ENCODE peak calls at places on chromosomes 12 and 14, in four cellular contexts. C is HL-60, F is GM12878, G is K562. E is an unnamed sample.

GRCh38 chr12:87439990-87440827 is 589.0 kb downstream of the C12orf50 start:
- DNase-seq in G (no peak), C (no peak), F (no peak), E (no peak)

GRCh38 chr14:90319173-90319572 is 12.6 kb downstream of the NRDE2 start:
- DNase-seq in G (no peak), F (no peak), C (no peak), E (no peak)

GRCh38 chr12:78403681-78404080 is 460.9 kb upstream of the SYT1 start:
- DNase-seq in G (no peak), F (no peak), C (no peak), E (no peak)

GRCh38 chr12:124298685-124299410 is 4.0 kb downstream of the RFLNA start:
- DNase-seq in G (no peak), F (no peak), C (no peak), E (no peak)

GRCh38 chr12:116466536-116466935 is 92.6 kb upstream of the MAP1LC3B2 start:
- DNase-seq in C (peak; percentile 15), F (no peak), G (no peak), E (no peak)

GRCh38 chr12:107491856-107492255 is 193.7 kb upstream of the PWP1 start:
- DNase-seq in G (no peak), C (no peak), F (no peak), E (no peak)

GRCh38 chr12:2589381-2589780 is 205.4 kb upstream of the FKBP4 start:
- DNase-seq in C (no peak), G (no peak), F (no peak), E (no peak)

GRCh38 chr12:32824596-32824995 is 68.9 kb upstream of the YARS2 start:
- DNase-seq in F (no peak), C (no peak), G (no peak), E (no peak)

GRCh38 chr12:68106160-68106559 is 53.4 kb downstream of the IFNG start:
- DNase-seq in C (no peak), F (no peak), G (no peak), E (no peak)

GRCh38 chr14:47300801-47301200 is 374.6 kb downstream of the MDGA2 start:
- DNase-seq in C (no peak), G (no peak), F (no peak), E (no peak)

DNA sequence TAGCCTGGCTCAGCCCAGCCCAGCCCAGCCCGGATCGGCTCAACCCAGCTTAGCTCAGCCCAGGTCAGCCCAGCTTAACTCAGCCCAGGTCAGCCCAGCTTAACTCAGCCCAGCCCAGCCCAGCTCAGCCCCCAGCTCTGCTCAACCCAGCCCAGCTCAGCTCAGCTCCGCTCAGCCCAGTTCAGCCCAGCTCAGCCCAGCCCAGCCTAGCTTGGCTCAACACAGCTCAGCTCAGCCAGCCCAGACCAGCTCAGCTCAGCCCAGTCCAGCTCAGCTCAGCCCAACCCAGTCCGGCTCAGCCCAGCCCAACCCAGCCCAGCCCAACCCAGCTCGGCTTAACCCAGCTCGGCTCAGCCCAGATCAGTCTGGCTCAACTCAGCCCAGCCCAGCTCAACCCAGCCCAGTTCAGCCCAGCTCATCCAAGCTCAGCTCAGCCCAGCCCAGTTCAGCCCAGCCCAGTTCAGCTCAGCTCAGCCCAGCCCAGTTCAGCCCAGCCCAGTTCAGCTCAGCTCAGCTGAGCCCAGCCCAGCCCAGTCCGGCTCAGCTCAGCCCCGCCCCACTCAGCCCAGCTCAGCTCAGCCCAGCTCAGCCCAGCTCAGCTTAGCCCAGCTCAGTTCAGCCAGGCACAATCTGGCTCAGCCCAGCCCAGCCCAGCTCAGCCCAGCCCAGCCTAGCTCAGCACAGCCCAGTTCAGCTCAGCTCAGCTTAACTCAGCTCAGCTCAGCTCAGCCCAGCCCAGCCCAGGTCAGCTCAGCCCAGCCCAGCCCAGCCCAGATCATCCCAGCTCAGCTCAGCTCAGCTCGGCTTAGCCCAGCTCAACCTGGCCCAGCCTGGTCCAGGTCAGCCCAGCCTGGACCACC is 331.7 kb downstream of the TMEM121 start:
- DNase-seq in C (no peak), F (no peak), G (no peak), E (peak; percentile 5)
- TF ChIP-seq SPI1 in C (no peak), F (no peak), G (no peak), E (no peak)

GRCh38 chr14:95046711-95047681 is 110.3 kb downstream of the DICER1 start:
- DNase-seq in F (no peak), C (no peak), G (no peak), E (no peak)
- TF ChIP-seq POLR2AphosphoS5 in F (no peak), C (no peak), G (no peak), E (no peak)

DNA sequence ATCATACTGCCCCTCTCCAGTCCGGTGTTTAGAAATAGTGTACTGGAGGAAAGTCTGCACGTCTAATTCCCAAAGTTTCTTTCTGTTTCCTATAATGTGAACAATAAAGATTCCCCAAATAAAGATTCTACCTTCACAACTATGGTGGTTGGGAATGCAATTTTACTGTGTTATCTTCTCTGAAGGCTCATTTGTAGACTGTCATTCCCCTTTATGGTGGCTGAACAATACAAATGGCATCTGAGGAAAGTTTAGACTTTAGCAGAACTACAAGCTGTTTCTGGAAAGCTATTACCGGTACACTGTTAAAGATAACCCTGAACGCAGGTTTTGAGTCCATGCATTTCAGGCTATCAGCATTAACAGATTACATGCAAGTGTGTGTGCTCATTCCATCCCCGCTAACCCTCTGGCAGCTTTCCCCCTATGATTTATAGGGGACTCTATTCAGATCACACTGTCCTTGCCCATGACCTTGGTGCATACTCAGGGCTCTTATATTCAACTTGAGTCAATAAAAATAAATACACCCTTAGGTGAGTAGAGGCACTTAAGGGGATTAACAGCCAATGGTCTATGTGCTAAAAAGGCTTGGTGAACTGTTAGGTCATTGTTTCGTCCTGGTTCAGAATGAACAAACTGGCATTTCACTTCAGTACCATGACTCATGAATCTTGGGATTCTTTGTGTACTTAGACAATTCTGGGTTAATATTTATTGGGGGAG is 60.7 kb upstream of the PYGL start:
- DNase-seq in F (no peak), G (no peak), C (no peak), E (no peak)
- TF ChIP-seq SPI1 in F (no peak), G (no peak), C (no peak), E (no peak)

DNA sequence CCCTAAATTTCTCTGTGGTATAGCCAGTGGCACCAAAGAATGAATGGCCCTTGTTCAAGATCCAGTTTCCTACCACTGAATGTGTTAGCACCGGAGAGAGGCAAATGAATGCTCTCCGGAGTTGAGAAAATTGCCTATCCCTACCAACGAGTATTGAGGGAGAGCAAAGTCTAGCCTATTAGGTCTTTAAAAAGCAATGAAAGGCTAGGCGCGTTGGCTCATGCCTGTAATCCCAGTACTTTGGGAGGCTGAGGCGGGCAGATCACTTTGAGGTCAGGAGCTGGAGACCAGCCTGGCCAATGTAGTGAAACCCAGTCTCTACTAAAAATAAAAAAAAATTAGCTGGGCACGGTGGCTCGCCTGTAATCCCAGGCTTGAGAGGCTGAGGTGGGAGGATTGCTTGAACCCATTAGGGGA is 898 bp upstream of the RAB15 start:
- DNase-seq in G (no peak), F (no peak), C (no peak), E (no peak)
- TF ChIP-seq POLR2AphosphoS5 in G (no peak), F (no peak), C (no peak), E (no peak)

DNA sequence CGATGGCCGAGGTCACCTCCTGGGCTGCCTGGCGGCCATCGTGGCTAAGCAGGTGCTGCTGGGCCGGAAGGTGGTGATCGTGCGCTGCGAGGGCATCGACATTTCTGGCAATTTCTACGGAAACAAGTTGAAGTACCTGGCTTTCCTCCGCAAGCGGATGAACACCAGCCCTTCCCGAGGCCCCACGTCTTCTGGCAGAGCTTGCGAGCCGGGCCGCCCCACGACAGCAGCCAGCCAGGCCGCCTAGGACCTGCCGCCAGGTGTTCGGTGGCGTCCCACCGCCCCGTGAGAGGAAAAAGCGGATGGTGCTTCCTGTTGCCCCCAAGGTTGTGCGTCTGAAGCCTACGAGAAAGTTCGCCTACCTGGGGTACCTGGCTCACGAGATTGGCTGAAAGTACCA is 19.2 kb upstream of the OS9 start:
- DNase-seq in F (no peak), G (no peak), C (no peak), E (no peak)
- TF ChIP-seq SPI1 in F (no peak), G (no peak), C (no peak), E (no peak)

DNA sequence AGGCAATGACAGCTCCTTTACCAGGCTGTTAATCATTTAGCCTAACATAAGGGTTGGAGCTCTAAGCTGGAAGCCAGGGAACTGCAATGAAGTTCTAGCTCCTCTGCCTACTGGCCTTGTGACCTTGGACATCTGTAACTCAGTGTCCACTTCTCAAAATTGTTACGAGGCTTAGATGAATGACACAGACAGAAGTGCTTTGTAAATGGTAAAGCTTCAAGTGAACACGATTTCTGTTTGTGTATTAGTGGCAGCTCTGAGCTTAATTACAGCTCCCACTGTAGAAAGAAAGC is 122.8 kb downstream of the EML1 start:
- DNase-seq in G (no peak), C (no peak), F (no peak), E (no peak)
- TF ChIP-seq POLR2AphosphoS5 in G (no peak), C (no peak), F (no peak), E (no peak)

E was measured in GM12891.